ENCODE peak calls at places on chromosomes 11 and 22, in five cellular contexts. T is CD8-positive, alpha-beta memory T cell; Q is trophoblast cell; L is body of pancreas; O is iris pigment epithelial cell. Z is an unnamed sample.

GRCh38 chr11:88131764-88132470 is 43.3 kb downstream of the RAB38 start:
- DNase-seq in T (no peak), Q (no peak), L (no peak), O (peak; percentile 2), Z (no peak)

GRCh38 chr11:27699926-27700350 is 317 bp downstream of the BDNF start:
- DNase-seq in T (no peak), Q (no peak), L (no peak), O (peak; percentile 44), Z (no peak)

GRCh38 chr11:95104916-95105315 is 15.3 kb downstream of the ENDOD1 start:
- DNase-seq in T (no peak), Q (no peak), L (no peak), O (no peak), Z (no peak)

GRCh38 chr11:61552108-61552635 is 28.7 kb downstream of the SYT7 start:
- DNase-seq in T (no peak), Q (no peak), L (no peak), O (no peak), Z (no peak)

GRCh38 chr11:32006799-32007388 is 84.0 kb upstream of the RCN1 start:
- DNase-seq in T (no peak), Q (peak; percentile 60), L (peak; percentile 19), O (peak; percentile 60), Z (peak; percentile 9)

GRCh38 chr11:12092714-12093113 is 17.7 kb upstream of the MICAL2 start:
- DNase-seq in T (no peak), Q (no peak), L (no peak), O (no peak), Z (no peak)

GRCh38 chr11:46698597-46698996 is 1.8 kb downstream of the ARHGAP1 start:
- DNase-seq in T (no peak), Q (no peak), L (no peak), O (no peak), Z (no peak)

GRCh38 chr11:86442420-86442819 is 67.7 kb downstream of the CCDC81 start:
- DNase-seq in T (no peak), Q (no peak), L (no peak), O (peak; percentile 34), Z (no peak)

GRCh38 chr11:77299528-77299993 is 1.9 kb downstream of the GDPD4 start:
- DNase-seq in T (no peak), Q (no peak), L (no peak), O (peak; percentile 28), Z (no peak)

GRCh38 chr11:132638421-132638820 is 893.9 kb downstream of the OPCML start:
- DNase-seq in T (no peak), Q (no peak), L (no peak), O (no peak), Z (no peak)

GRCh38 chr11:313787-314547 is at the start of gene IFITM1:
- DNase-seq in T (peak; percentile 83), Q (peak; percentile 33), L (no peak), O (peak; percentile 91), Z (no peak)

GRCh38 chr11:2933376-2934056 is 4.3 kb upstream of the PHLDA2 start:
- DNase-seq in T (no peak), Q (peak; percentile 96), L (peak; percentile 41), O (peak; percentile 53), Z (no peak)

GRCh38 chr22:49703990-49704344 is 123.7 kb downstream of the BRD1 start:
- DNase-seq in T (no peak), Q (no peak), L (no peak), O (no peak), Z (no peak)

GRCh38 chr11:10351768-10352641 is 47.1 kb downstream of the ADM start:
- DNase-seq in T (no peak), Q (peak; percentile 88), L (peak; percentile 77), O (peak; percentile 91), Z (peak; percentile 90)

GRCh38 chr11:67371199-67371548 is 2.2 kb downstream of the CLCF1 start:
- DNase-seq in T (no peak), Q (no peak), L (no peak), O (no peak), Z (no peak)

GRCh38 chr22:24503137-24503850 is 8.2 kb downstream of the UPB1 start:
- DNase-seq in T (peak; percentile 53), Q (peak; percentile 65), L (peak; percentile 64), O (peak; percentile 65), Z (no peak)

GRCh38 chr11:78476066-78476465 is 58.4 kb upstream of the GAB2 start:
- DNase-seq in T (no peak), Q (no peak), L (no peak), O (peak; percentile 9), Z (no peak)

GRCh38 chr11:117817213-117818035 is 7.1 kb downstream of the FXYD2 start:
- DNase-seq in T (peak; percentile 75), Q (peak; percentile 88), L (peak; percentile 83), O (peak; percentile 71), Z (peak; percentile 49)

GRCh38 chr22:39224550-39224949 is 20.2 kb downstream of the PDGFB start:
- DNase-seq in T (no peak), Q (no peak), L (no peak), O (no peak), Z (no peak)

GRCh38 chr11:100562102-100562501 is 125.0 kb upstream of the ARHGAP42 start:
- DNase-seq in T (no peak), Q (no peak), L (peak; percentile 14), O (peak; percentile 91), Z (no peak)

GRCh38 chr11:92685049-92685448 is 284.4 kb upstream of the MTNR1B start:
- DNase-seq in T (no peak), Q (no peak), L (no peak), O (no peak), Z (peak; percentile 57)

GRCh38 chr11:79174045-79175008 is 266.5 kb downstream of the TENM4 start:
- DNase-seq in T (no peak), Q (peak; percentile 54), L (no peak), O (no peak), Z (no peak)

GRCh38 chr11:35302388-35302787 is 117.0 kb downstream of the SLC1A2 start:
- DNase-seq in T (no peak), Q (no peak), L (no peak), O (no peak), Z (no peak)

GRCh38 chr22:44382461-44383038 is 69.8 kb upstream of the SHISAL1 start:
- DNase-seq in T (no peak), Q (no peak), L (no peak), O (no peak), Z (no peak)

GRCh38 chr11:118366287-118366686 is 6.9 kb downstream of the UBE4A start:
- DNase-seq in T (no peak), Q (no peak), L (peak; percentile 35), O (no peak), Z (no peak)

GRCh38 chr11:114278342-114279065 is 17.7 kb upstream of the NNMT start:
- DNase-seq in T (no peak), Q (no peak), L (no peak), O (no peak), Z (no peak)

GRCh38 chr22:26884921-26885320 is 227.5 kb downstream of the MIAT start:
- DNase-seq in T (no peak), Q (no peak), L (no peak), O (no peak), Z (no peak)

GRCh38 chr11:27754035-27755017 is 54.1 kb upstream of the BDNF start:
- DNase-seq in T (no peak), Q (no peak), L (no peak), O (peak; percentile 89), Z (no peak)